ENCODE peak calls at places on chromosomes 1 and 21, in nine cellular contexts. One of them, this sample, is unnamed.

GRCh38 chr21:45889115-45889708 is 92.4 kb upstream of the COL6A1 start:
- DNase-seq in retinal pigment epithelial cell: no peak
- DNase-seq in A549: no peak
- DNase-seq in endothelial cell: no peak
- DNase-seq in ascending aorta: no peak
- DNase-seq in fibroblast of pulmonary artery: no peak
- DNase-seq in colonic mucosa: no peak
- DNase-seq in activated CD8-positive, alpha-beta T cell treated with anti-CD3 and anti-CD28 coated beads for 36 hours: no peak
- DNase-seq in stomach: no peak
- DNase-seq in this sample: no peak

GRCh38 chr21:31193761-31194160 is 150.3 kb downstream of the TIAM1 start:
- DNase-seq in retinal pigment epithelial cell: no peak
- DNase-seq in A549: no peak
- DNase-seq in endothelial cell: no peak
- DNase-seq in ascending aorta: no peak
- DNase-seq in fibroblast of pulmonary artery: no peak
- DNase-seq in colonic mucosa: no peak
- DNase-seq in activated CD8-positive, alpha-beta T cell treated with anti-CD3 and anti-CD28 coated beads for 36 hours: no peak
- DNase-seq in stomach: no peak
- DNase-seq in this sample: no peak

GRCh38 chr1:231161711-231162299 is at the start of gene TRIM67:
- DNase-seq in retinal pigment epithelial cell: no peak
- DNase-seq in A549: peak; percentile 26
- DNase-seq in endothelial cell: peak; percentile 46
- DNase-seq in ascending aorta: no peak
- DNase-seq in fibroblast of pulmonary artery: no peak
- DNase-seq in colonic mucosa: no peak
- DNase-seq in activated CD8-positive, alpha-beta T cell treated with anti-CD3 and anti-CD28 coated beads for 36 hours: no peak
- DNase-seq in stomach: no peak
- DNase-seq in this sample: no peak

GRCh38 chr1:21703318-21703963 is 34.3 kb upstream of the RAP1GAP start:
- DNase-seq in retinal pigment epithelial cell: no peak
- DNase-seq in A549: peak; percentile 18
- DNase-seq in endothelial cell: peak; percentile 7
- DNase-seq in ascending aorta: no peak
- DNase-seq in fibroblast of pulmonary artery: peak; percentile 68
- DNase-seq in colonic mucosa: no peak
- DNase-seq in activated CD8-positive, alpha-beta T cell treated with anti-CD3 and anti-CD28 coated beads for 36 hours: no peak
- DNase-seq in stomach: no peak
- DNase-seq in this sample: peak; percentile 89

GRCh38 chr1:899636-900317 is 23.9 kb upstream of the SAMD11 start:
- DNase-seq in retinal pigment epithelial cell: no peak
- DNase-seq in A549: no peak
- DNase-seq in endothelial cell: no peak
- DNase-seq in ascending aorta: no peak
- DNase-seq in fibroblast of pulmonary artery: no peak
- DNase-seq in colonic mucosa: no peak
- DNase-seq in activated CD8-positive, alpha-beta T cell treated with anti-CD3 and anti-CD28 coated beads for 36 hours: no peak
- DNase-seq in stomach: no peak
- DNase-seq in this sample: no peak

GRCh38 chr1:93471284-93471683 is 23.4 kb downstream of the FNBP1L start:
- DNase-seq in retinal pigment epithelial cell: no peak
- DNase-seq in A549: no peak
- DNase-seq in endothelial cell: no peak
- DNase-seq in ascending aorta: no peak
- DNase-seq in fibroblast of pulmonary artery: no peak
- DNase-seq in colonic mucosa: no peak
- DNase-seq in activated CD8-positive, alpha-beta T cell treated with anti-CD3 and anti-CD28 coated beads for 36 hours: no peak
- DNase-seq in stomach: no peak
- DNase-seq in this sample: no peak

GRCh38 chr1:48817505-48818114 is 40.9 kb upstream of the BEND5 start:
- DNase-seq in retinal pigment epithelial cell: no peak
- DNase-seq in A549: peak; percentile 8
- DNase-seq in endothelial cell: peak; percentile 79
- DNase-seq in ascending aorta: peak; percentile 71
- DNase-seq in fibroblast of pulmonary artery: peak; percentile 57
- DNase-seq in colonic mucosa: peak; percentile 48
- DNase-seq in activated CD8-positive, alpha-beta T cell treated with anti-CD3 and anti-CD28 coated beads for 36 hours: peak; percentile 67
- DNase-seq in stomach: peak; percentile 71
- DNase-seq in this sample: peak; percentile 49

GRCh38 chr1:242454262-242455051 is 70.0 kb downstream of the PLD5 start:
- DNase-seq in retinal pigment epithelial cell: no peak
- DNase-seq in A549: peak; percentile 63
- DNase-seq in endothelial cell: peak; percentile 16
- DNase-seq in ascending aorta: no peak
- DNase-seq in fibroblast of pulmonary artery: peak; percentile 47
- DNase-seq in colonic mucosa: no peak
- DNase-seq in activated CD8-positive, alpha-beta T cell treated with anti-CD3 and anti-CD28 coated beads for 36 hours: no peak
- DNase-seq in stomach: no peak
- DNase-seq in this sample: peak; percentile 38

GRCh38 chr1:44031051-44031899 is at the start of gene SLC6A9:
- DNase-seq in retinal pigment epithelial cell: no peak
- DNase-seq in A549: no peak
- DNase-seq in endothelial cell: peak; percentile 24
- DNase-seq in ascending aorta: peak; percentile 81
- DNase-seq in fibroblast of pulmonary artery: peak; percentile 72
- DNase-seq in colonic mucosa: peak; percentile 79
- DNase-seq in activated CD8-positive, alpha-beta T cell treated with anti-CD3 and anti-CD28 coated beads for 36 hours: peak; percentile 62
- DNase-seq in stomach: peak; percentile 69
- DNase-seq in this sample: peak; percentile 86

GRCh38 chr21:25118648-25119047 is 488.6 kb downstream of the MRPL39 start:
- DNase-seq in retinal pigment epithelial cell: no peak
- DNase-seq in A549: no peak
- DNase-seq in endothelial cell: no peak
- DNase-seq in ascending aorta: no peak
- DNase-seq in fibroblast of pulmonary artery: no peak
- DNase-seq in colonic mucosa: no peak
- DNase-seq in activated CD8-positive, alpha-beta T cell treated with anti-CD3 and anti-CD28 coated beads for 36 hours: no peak
- DNase-seq in stomach: no peak
- DNase-seq in this sample: no peak

GRCh38 chr1:184020855-184021254 is 16.7 kb downstream of the COLGALT2 start:
- DNase-seq in retinal pigment epithelial cell: no peak
- DNase-seq in A549: no peak
- DNase-seq in endothelial cell: no peak
- DNase-seq in ascending aorta: no peak
- DNase-seq in fibroblast of pulmonary artery: no peak
- DNase-seq in colonic mucosa: no peak
- DNase-seq in activated CD8-positive, alpha-beta T cell treated with anti-CD3 and anti-CD28 coated beads for 36 hours: no peak
- DNase-seq in stomach: no peak
- DNase-seq in this sample: no peak

GRCh38 chr1:19439464-19440171 is 45.7 kb downstream of the CAPZB start:
- DNase-seq in retinal pigment epithelial cell: no peak
- DNase-seq in A549: no peak
- DNase-seq in endothelial cell: no peak
- DNase-seq in ascending aorta: no peak
- DNase-seq in fibroblast of pulmonary artery: peak; percentile 41
- DNase-seq in colonic mucosa: no peak
- DNase-seq in activated CD8-positive, alpha-beta T cell treated with anti-CD3 and anti-CD28 coated beads for 36 hours: peak; percentile 59
- DNase-seq in stomach: no peak
- DNase-seq in this sample: no peak
- TF ChIP-seq CTCF in retinal pigment epithelial cell: peak; percentile 41
- TF ChIP-seq CTCF in A549: no peak
- TF ChIP-seq CTCF in endothelial cell: no peak
- TF ChIP-seq CTCF in ascending aorta: no peak
- TF ChIP-seq CTCF in fibroblast of pulmonary artery: peak; percentile 11
- TF ChIP-seq CTCF in colonic mucosa: peak; percentile 18
- TF ChIP-seq CTCF in activated CD8-positive, alpha-beta T cell treated with anti-CD3 and anti-CD28 coated beads for 36 hours: peak; percentile 28
- TF ChIP-seq CTCF in stomach: no peak
- TF ChIP-seq CTCF in this sample: no peak

GRCh38 chr21:42123509-42123908 is 52.4 kb downstream of the UMODL1 start:
- DNase-seq in retinal pigment epithelial cell: no peak
- DNase-seq in A549: no peak
- DNase-seq in endothelial cell: no peak
- DNase-seq in ascending aorta: no peak
- DNase-seq in fibroblast of pulmonary artery: no peak
- DNase-seq in colonic mucosa: no peak
- DNase-seq in activated CD8-positive, alpha-beta T cell treated with anti-CD3 and anti-CD28 coated beads for 36 hours: no peak
- DNase-seq in stomach: no peak
- DNase-seq in this sample: no peak

GRCh38 chr21:42124826-42125570 is 53.9 kb downstream of the UMODL1 start:
- DNase-seq in retinal pigment epithelial cell: no peak
- DNase-seq in A549: no peak
- DNase-seq in endothelial cell: no peak
- DNase-seq in ascending aorta: no peak
- DNase-seq in fibroblast of pulmonary artery: no peak
- DNase-seq in colonic mucosa: no peak
- DNase-seq in activated CD8-positive, alpha-beta T cell treated with anti-CD3 and anti-CD28 coated beads for 36 hours: no peak
- DNase-seq in stomach: no peak
- DNase-seq in this sample: no peak

GRCh38 chr21:42124081-42124480 is 53.0 kb downstream of the UMODL1 start:
- DNase-seq in retinal pigment epithelial cell: no peak
- DNase-seq in A549: no peak
- DNase-seq in endothelial cell: no peak
- DNase-seq in ascending aorta: no peak
- DNase-seq in fibroblast of pulmonary artery: no peak
- DNase-seq in colonic mucosa: no peak
- DNase-seq in activated CD8-positive, alpha-beta T cell treated with anti-CD3 and anti-CD28 coated beads for 36 hours: no peak
- DNase-seq in stomach: no peak
- DNase-seq in this sample: no peak

GRCh38 chr21:42127164-42128125 is 56.3 kb downstream of the UMODL1 start:
- DNase-seq in retinal pigment epithelial cell: no peak
- DNase-seq in A549: no peak
- DNase-seq in endothelial cell: no peak
- DNase-seq in ascending aorta: no peak
- DNase-seq in fibroblast of pulmonary artery: no peak
- DNase-seq in colonic mucosa: no peak
- DNase-seq in activated CD8-positive, alpha-beta T cell treated with anti-CD3 and anti-CD28 coated beads for 36 hours: no peak
- DNase-seq in stomach: no peak
- DNase-seq in this sample: no peak

DNA sequence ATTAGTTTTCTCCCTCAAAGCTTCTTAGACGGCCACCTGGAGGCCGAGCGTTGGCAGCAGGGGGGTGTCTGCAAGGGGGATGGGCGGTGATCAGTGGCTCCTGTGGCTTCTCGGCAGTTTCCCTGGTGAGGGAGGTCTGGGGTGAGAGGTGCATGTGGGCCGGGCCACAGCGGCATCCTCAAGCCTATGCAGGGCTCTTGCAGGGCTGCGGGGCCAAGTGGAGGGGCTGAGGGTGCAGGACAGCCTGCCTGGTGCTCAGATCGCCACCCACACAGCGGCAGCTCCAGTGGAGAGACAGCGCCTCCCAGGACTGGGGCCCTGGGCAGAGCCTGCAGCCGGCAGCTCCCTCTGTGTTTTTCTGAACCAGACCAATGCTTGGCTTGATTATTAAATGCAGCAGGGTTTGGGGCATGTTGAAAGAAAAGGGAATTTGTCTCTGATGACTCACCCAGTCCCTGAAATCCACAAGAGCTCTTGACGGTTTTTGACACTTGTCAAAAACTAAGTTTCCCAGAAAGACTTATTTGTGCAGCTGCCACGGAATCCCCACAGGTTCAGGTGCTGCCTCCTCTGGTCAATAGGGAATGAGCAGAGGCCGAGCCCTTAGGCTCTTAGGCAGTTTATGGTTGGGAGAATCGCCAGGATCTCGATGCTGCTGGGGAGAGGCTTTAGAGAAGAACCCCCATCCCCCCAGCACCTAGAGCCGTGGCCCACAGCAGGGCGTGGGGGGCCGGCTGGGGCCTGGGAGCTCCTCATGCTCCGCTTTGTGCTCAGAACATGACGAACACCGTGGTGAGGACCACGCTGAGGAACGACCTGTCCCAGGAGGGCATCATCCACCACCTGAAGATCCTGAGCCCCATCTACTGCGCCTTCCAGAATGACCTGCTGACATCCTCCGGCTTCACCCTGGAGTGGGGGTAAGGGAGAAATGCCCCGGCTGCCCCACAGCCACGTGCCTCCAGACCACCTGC is 54.7 kb downstream of the UMODL1 start:
- DNase-seq in retinal pigment epithelial cell: peak; percentile 12
- DNase-seq in A549: no peak
- DNase-seq in endothelial cell: no peak
- DNase-seq in ascending aorta: no peak
- DNase-seq in fibroblast of pulmonary artery: peak; percentile 43
- DNase-seq in colonic mucosa: no peak
- DNase-seq in activated CD8-positive, alpha-beta T cell treated with anti-CD3 and anti-CD28 coated beads for 36 hours: peak; percentile 39
- DNase-seq in stomach: no peak
- DNase-seq in this sample: peak; percentile 33
- TF ChIP-seq CTCF in retinal pigment epithelial cell: peak; percentile 45
- TF ChIP-seq CTCF in A549: no peak
- TF ChIP-seq CTCF in endothelial cell: peak; percentile 13
- TF ChIP-seq CTCF in ascending aorta: no peak
- TF ChIP-seq CTCF in fibroblast of pulmonary artery: peak; percentile 18
- TF ChIP-seq CTCF in colonic mucosa: no peak
- TF ChIP-seq CTCF in activated CD8-positive, alpha-beta T cell treated with anti-CD3 and anti-CD28 coated beads for 36 hours: no peak
- TF ChIP-seq CTCF in stomach: no peak
- TF ChIP-seq CTCF in this sample: peak; percentile 14

GRCh38 chr1:28114844-28115243 is 26.4 kb upstream of the EYA3 start:
- DNase-seq in retinal pigment epithelial cell: no peak
- DNase-seq in A549: no peak
- DNase-seq in endothelial cell: no peak
- DNase-seq in ascending aorta: no peak
- DNase-seq in fibroblast of pulmonary artery: no peak
- DNase-seq in colonic mucosa: no peak
- DNase-seq in activated CD8-positive, alpha-beta T cell treated with anti-CD3 and anti-CD28 coated beads for 36 hours: no peak
- DNase-seq in stomach: no peak
- DNase-seq in this sample: no peak

GRCh38 chr1:28110555-28110954 is 22.1 kb upstream of the EYA3 start:
- DNase-seq in retinal pigment epithelial cell: no peak
- DNase-seq in A549: no peak
- DNase-seq in endothelial cell: no peak
- DNase-seq in ascending aorta: peak; percentile 13
- DNase-seq in fibroblast of pulmonary artery: peak; percentile 47
- DNase-seq in colonic mucosa: no peak
- DNase-seq in activated CD8-positive, alpha-beta T cell treated with anti-CD3 and anti-CD28 coated beads for 36 hours: no peak
- DNase-seq in stomach: no peak
- DNase-seq in this sample: peak; percentile 7

GRCh38 chr1:28115267-28115666 is 26.9 kb upstream of the EYA3 start:
- DNase-seq in retinal pigment epithelial cell: no peak
- DNase-seq in A549: no peak
- DNase-seq in endothelial cell: no peak
- DNase-seq in ascending aorta: no peak
- DNase-seq in fibroblast of pulmonary artery: peak; percentile 48
- DNase-seq in colonic mucosa: no peak
- DNase-seq in activated CD8-positive, alpha-beta T cell treated with anti-CD3 and anti-CD28 coated beads for 36 hours: peak; percentile 78
- DNase-seq in stomach: no peak
- DNase-seq in this sample: no peak

GRCh38 chr1:28111157-28111556 is 22.7 kb upstream of the EYA3 start:
- DNase-seq in retinal pigment epithelial cell: no peak
- DNase-seq in A549: no peak
- DNase-seq in endothelial cell: no peak
- DNase-seq in ascending aorta: no peak
- DNase-seq in fibroblast of pulmonary artery: no peak
- DNase-seq in colonic mucosa: no peak
- DNase-seq in activated CD8-positive, alpha-beta T cell treated with anti-CD3 and anti-CD28 coated beads for 36 hours: peak; percentile 22
- DNase-seq in stomach: no peak
- DNase-seq in this sample: no peak

GRCh38 chr1:28112388-28113311 is 24.2 kb upstream of the EYA3 start:
- DNase-seq in retinal pigment epithelial cell: no peak
- DNase-seq in A549: no peak
- DNase-seq in endothelial cell: no peak
- DNase-seq in ascending aorta: peak; percentile 72
- DNase-seq in fibroblast of pulmonary artery: peak; percentile 55
- DNase-seq in colonic mucosa: peak; percentile 27
- DNase-seq in activated CD8-positive, alpha-beta T cell treated with anti-CD3 and anti-CD28 coated beads for 36 hours: peak; percentile 25
- DNase-seq in stomach: peak; percentile 56
- DNase-seq in this sample: peak; percentile 37
- TF ChIP-seq CTCF in retinal pigment epithelial cell: peak; percentile 42
- TF ChIP-seq CTCF in A549: no peak
- TF ChIP-seq CTCF in endothelial cell: no peak
- TF ChIP-seq CTCF in ascending aorta: no peak
- TF ChIP-seq CTCF in fibroblast of pulmonary artery: peak; percentile 21
- TF ChIP-seq CTCF in colonic mucosa: peak; percentile 26
- TF ChIP-seq CTCF in activated CD8-positive, alpha-beta T cell treated with anti-CD3 and anti-CD28 coated beads for 36 hours: peak; percentile 29
- TF ChIP-seq CTCF in stomach: no peak
- TF ChIP-seq CTCF in this sample: no peak

GRCh38 chr1:24572301-24572700 is 16.4 kb downstream of the NCMAP start:
- DNase-seq in retinal pigment epithelial cell: no peak
- DNase-seq in A549: no peak
- DNase-seq in endothelial cell: no peak
- DNase-seq in ascending aorta: no peak
- DNase-seq in fibroblast of pulmonary artery: no peak
- DNase-seq in colonic mucosa: no peak
- DNase-seq in activated CD8-positive, alpha-beta T cell treated with anti-CD3 and anti-CD28 coated beads for 36 hours: no peak
- DNase-seq in stomach: peak; percentile 54
- DNase-seq in this sample: no peak
- TF ChIP-seq CTCF in retinal pigment epithelial cell: no peak
- TF ChIP-seq CTCF in A549: no peak
- TF ChIP-seq CTCF in endothelial cell: no peak
- TF ChIP-seq CTCF in ascending aorta: no peak
- TF ChIP-seq CTCF in fibroblast of pulmonary artery: no peak
- TF ChIP-seq CTCF in colonic mucosa: no peak
- TF ChIP-seq CTCF in activated CD8-positive, alpha-beta T cell treated with anti-CD3 and anti-CD28 coated beads for 36 hours: no peak
- TF ChIP-seq CTCF in stomach: no peak
- TF ChIP-seq CTCF in this sample: no peak

This sample was measured in fibroblast of the aortic adventitia.